ENCODE peak calls at places on chromosomes 3 and 15, in eight cellular contexts. B is pancreas, I is fibroblast of lung, T is adrenal gland, O is transverse colon, S is hepatocyte, D is psoas muscle, P is ovary. Q is an unnamed sample. For H3K4me1, the result is how much of the 10 kb centered on the place peaks cover.

GRCh38 chr3:16334909-16335308 is 69.9 kb downstream of the OXNAD1 start:
- DNase-seq in B (no peak), I (peak), T (no peak), O (no peak), S (no peak), D (no peak), P (no peak), Q (no peak)

GRCh38 chr3:126340081-126340511 is 17.1 kb downstream of the KLF15 start:
- DNase-seq in B (peak), I (no peak), T (no peak), O (peak), S (no peak), D (peak), P (peak), Q (peak)

GRCh38 chr3:124413989-124414598 is 316.2 kb upstream of the UMPS start:
- DNase-seq in B (peak), I (no peak), T (peak), O (peak), S (no peak), D (no peak), P (no peak), Q (peak)

GRCh38 chr3:70011582-70011981 is 12.0 kb downstream of the SAMMSON start:
- DNase-seq in B (no peak), I (no peak), T (no peak), O (no peak), S (no peak), D (no peak), P (no peak), Q (no peak)

GRCh38 chr3:178880274-178880673 is 191.3 kb downstream of the ZMAT3 start:
- DNase-seq in B (no peak), I (no peak), T (no peak), O (no peak), S (no peak), D (no peak), P (no peak), Q (no peak)

GRCh38 chr15:60093273-60094067 is 89.4 kb downstream of the FOXB1 start:
- DNase-seq in B (peak), I (peak), T (no peak), O (peak), S (peak), D (no peak), P (no peak), Q (no peak)

GRCh38 chr15:37102315-37103021 is 2.1 kb upstream of the MEIS2 start:
- DNase-seq in B (no peak), I (peak), T (peak), O (no peak), S (no peak), D (no peak), P (peak), Q (peak)

GRCh38 chr3:5115506-5116162 is 6.5 kb upstream of the ARL8B start:
- DNase-seq in B (no peak), I (no peak), T (no peak), O (no peak), S (no peak), D (no peak), P (no peak), Q (no peak)

GRCh38 chr15:51492528-51492927 is 130.0 kb downstream of the DMXL2 start:
- DNase-seq in B (no peak), I (no peak), T (no peak), O (no peak), S (peak), D (no peak), P (no peak), Q (no peak)

GRCh38 chr3:63872135-63872924 is 8.7 kb downstream of the ATXN7 start:
- DNase-seq in B (no peak), I (peak), T (no peak), O (no peak), S (no peak), D (no peak), P (no peak), Q (no peak)

GRCh38 chr15:52423852-52424251 is 104.8 kb downstream of the MYO5A start:
- DNase-seq in B (no peak), I (no peak), T (no peak), O (no peak), S (no peak), D (no peak), P (no peak), Q (no peak)

GRCh38 chr3:58521002-58521670 is 15.9 kb downstream of the ACOX2 start:
- DNase-seq in B (no peak), I (no peak), T (no peak), O (no peak), S (peak), D (no peak), P (no peak), Q (no peak)

GRCh38 chr3:38479431-38480092 is 16.6 kb upstream of the EXOG start:
- DNase-seq in B (peak), I (peak), T (peak), O (peak), S (peak), D (peak), P (peak), Q (peak)

GRCh38 chr3:197021231-197021630 is 8.4 kb downstream of the MELTF start:
- DNase-seq in B (no peak), I (no peak), T (no peak), O (no peak), S (no peak), D (no peak), P (peak), Q (no peak)

DNA sequence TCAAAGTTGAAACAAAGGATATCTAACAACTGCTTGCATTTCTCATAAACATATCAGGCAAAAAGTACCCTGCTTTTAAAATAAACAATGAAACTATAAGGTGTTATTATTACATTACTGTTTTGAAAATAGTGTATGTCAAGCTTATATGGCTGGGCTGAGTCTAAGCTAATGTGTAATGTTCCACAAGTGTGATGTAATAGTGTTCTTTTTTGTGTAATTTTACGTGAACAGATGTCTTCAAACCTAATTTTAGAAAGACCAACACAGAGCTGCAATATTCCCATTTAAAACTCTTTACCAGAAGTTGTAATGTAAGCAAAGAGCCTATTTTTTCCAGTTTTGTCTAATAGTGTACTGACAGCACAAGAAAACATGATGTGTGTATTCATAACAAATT is 34.0 kb downstream of the MINDY2 start:
- DNase-seq in B (no peak), I (no peak), T (no peak), O (no peak), S (no peak), D (no peak), P (no peak), Q (no peak)
- TF ChIP-seq CTCF in B (no peak), I (no peak), T (no peak), O (no peak), S (no peak), D (no peak), P (no peak), Q (no peak)

GRCh38 chr3:156678216-156678615 is 3.8 kb downstream of the TIPARP start:
- DNase-seq in B (no peak), I (no peak), T (no peak), O (no peak), S (no peak), D (no peak), P (no peak), Q (no peak)

GRCh38 chr3:156677120-156677479 is 2.7 kb downstream of the TIPARP start:
- DNase-seq in B (no peak), I (no peak), T (no peak), O (no peak), S (no peak), D (no peak), P (no peak), Q (no peak)

GRCh38 chr3:156676467-156677119 is 2.2 kb downstream of the TIPARP start:
- DNase-seq in B (no peak), I (no peak), T (no peak), O (no peak), S (no peak), D (no peak), P (no peak), Q (no peak)

GRCh38 chr3:156675744-156676466 is 1.5 kb downstream of the TIPARP start:
- DNase-seq in B (peak), I (peak), T (peak), O (peak), S (peak), D (peak), P (peak), Q (peak)

DNA sequence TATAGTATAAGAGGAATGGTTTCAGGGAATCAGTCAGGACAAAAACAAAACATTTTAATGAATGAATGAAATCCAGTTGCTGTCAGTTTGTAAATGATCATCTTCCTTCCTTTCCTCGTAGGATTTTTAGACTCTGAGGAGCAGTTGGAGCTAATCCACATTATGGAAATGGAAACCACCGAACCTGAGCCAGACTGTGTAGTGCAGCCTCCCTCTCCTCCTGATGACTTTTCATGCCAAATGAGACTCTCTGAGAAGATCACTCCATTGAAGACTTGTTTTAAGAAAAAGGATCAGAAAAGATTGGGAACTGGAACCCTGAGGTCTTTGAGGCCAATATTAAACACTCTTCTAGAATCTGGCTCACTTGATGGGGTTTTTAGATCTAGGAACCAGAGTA is 3.1 kb downstream of the TIPARP start:
- DNase-seq in B (no peak), I (no peak), T (no peak), O (no peak), S (no peak), D (no peak), P (no peak), Q (no peak)
- H3K4me1 ChIP-seq in B (half or more), I (under half), T (under half), O (under half), S (under half), D (half or more), P (under half), Q (under half)

GRCh38 chr15:91099616-91100560 is at the start of gene SV2B:
- DNase-seq in B (peak), I (peak), T (peak), O (no peak), S (peak), D (peak), P (no peak), Q (peak)
- H3K4me3 ChIP-seq in B (peak), I (peak), T (peak), O (peak), S (peak), D (peak), P (peak), Q (peak)

DNA sequence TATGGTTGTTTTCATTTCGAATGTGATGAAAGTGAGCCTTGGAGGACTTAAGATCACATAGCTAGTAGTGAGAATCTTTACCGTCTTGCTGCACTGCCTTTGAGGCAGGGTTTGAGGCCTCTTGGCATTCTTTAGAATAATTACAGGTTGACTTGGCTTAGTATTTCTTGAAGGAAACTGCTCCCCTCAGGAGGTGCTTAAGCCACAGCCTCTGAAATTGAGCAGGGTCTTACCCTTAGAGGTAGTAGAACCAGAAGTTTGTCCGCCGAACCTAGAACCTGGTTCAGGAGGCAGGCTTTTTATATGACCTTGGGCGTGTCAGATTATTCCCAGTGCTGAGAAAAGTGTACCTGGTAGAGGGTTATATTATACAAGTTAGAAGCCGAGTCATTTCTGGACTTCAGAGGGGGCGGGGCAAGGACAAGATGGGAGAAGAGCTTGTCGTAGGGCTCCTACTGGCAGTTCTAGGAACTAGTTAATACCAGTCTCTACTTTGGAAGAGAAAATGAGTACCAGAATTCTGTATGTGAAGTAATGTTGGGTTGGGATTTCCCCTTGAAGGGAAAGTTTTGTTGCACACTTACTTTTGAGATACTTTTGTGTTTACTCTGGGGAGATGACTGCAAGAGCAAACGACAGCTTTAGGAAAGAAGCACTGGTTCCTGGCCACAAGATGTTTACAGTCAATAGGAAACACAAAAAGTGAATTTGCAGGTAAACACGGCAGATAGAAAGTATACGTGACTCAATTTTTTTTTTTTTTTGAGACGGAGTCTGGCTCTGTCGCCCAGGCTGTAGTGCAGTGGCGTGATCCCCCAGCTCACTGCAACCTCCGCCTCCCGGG is 1.3 kb downstream of the TFG start:
- DNase-seq in B (no peak), I (peak), T (peak), O (peak), S (peak), D (peak), P (no peak), Q (peak)
- TF ChIP-seq CTCF in B (no peak), I (peak), T (no peak), O (peak), S (peak), D (no peak), P (no peak), Q (no peak)

GRCh38 chr15:69085325-69086081 is 71.0 kb downstream of the NOX5 start:
- DNase-seq in B (no peak), I (no peak), T (no peak), O (no peak), S (no peak), D (no peak), P (no peak), Q (no peak)

GRCh38 chr15:69086427-69087205 is 72.1 kb downstream of the NOX5 start:
- DNase-seq in B (no peak), I (no peak), T (no peak), O (no peak), S (no peak), D (no peak), P (no peak), Q (no peak)

GRCh38 chr15:69082556-69082955 is 68.1 kb downstream of the NOX5 start:
- DNase-seq in B (no peak), I (no peak), T (no peak), O (no peak), S (no peak), D (no peak), P (no peak), Q (no peak)

GRCh38 chr15:69082041-69082502 is 67.6 kb downstream of the NOX5 start:
- DNase-seq in B (no peak), I (peak), T (peak), O (no peak), S (no peak), D (peak), P (no peak), Q (no peak)

GRCh38 chr15:69084404-69085030 is 70.0 kb downstream of the NOX5 start:
- DNase-seq in B (no peak), I (no peak), T (no peak), O (no peak), S (no peak), D (no peak), P (no peak), Q (no peak)
- H3K4me1 ChIP-seq in B (under half), I (under half), T (under half), O (under half), S (under half), D (under half), P (under half), Q (under half)

DNA sequence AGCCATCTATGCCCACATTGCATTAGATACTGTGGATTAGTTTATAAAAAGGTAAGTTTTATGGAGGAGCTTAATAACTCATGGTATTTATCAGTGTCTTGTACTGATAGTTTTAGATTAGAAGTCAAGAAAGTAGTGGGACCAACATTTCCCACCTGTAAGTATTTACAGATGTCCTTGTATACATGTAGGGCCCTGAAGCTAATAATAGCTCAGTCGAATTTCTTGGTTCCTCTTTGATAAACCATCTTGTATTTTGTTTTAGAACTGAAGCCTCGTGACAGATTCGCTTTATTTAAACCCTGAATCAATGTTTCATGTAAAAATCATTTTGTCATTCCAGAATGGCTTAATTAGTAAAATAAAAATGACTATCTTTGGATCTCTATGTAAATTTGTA is 73.4 kb downstream of the CRYBG3 start:
- DNase-seq in B (no peak), I (no peak), T (no peak), O (no peak), S (no peak), D (no peak), P (no peak), Q (no peak)
- H3K4me3 ChIP-seq in B (no peak), I (no peak), T (no peak), O (no peak), S (no peak), D (no peak), P (no peak), Q (no peak)

GRCh38 chr3:59802045-59802444 is 752.2 kb upstream of the CFAP20DC start:
- DNase-seq in B (no peak), I (no peak), T (no peak), O (no peak), S (no peak), D (no peak), P (no peak), Q (no peak)
- TF ChIP-seq CTCF in B (no peak), I (no peak), T (no peak), O (no peak), S (no peak), D (no peak), P (no peak), Q (no peak)

GRCh38 chr3:35707904-35708303 is 68.6 kb downstream of the ARPP21 start:
- DNase-seq in B (no peak), I (peak), T (no peak), O (no peak), S (no peak), D (no peak), P (no peak), Q (no peak)

GRCh38 chr3:35710554-35710953 is 71.2 kb downstream of the ARPP21 start:
- DNase-seq in B (no peak), I (no peak), T (no peak), O (no peak), S (no peak), D (no peak), P (no peak), Q (no peak)

GRCh38 chr3:35709691-35710090 is 70.4 kb downstream of the ARPP21 start:
- DNase-seq in B (no peak), I (no peak), T (no peak), O (no peak), S (no peak), D (no peak), P (no peak), Q (no peak)

GRCh38 chr3:35708394-35708793 is 69.1 kb downstream of the ARPP21 start:
- DNase-seq in B (no peak), I (no peak), T (no peak), O (no peak), S (no peak), D (no peak), P (no peak), Q (no peak)
- H3K4me1 ChIP-seq in B (under half), I (under half), T (under half), O (under half), S (under half), D (under half), P (under half), Q (under half)

GRCh38 chr3:183914856-183915255 is 30.2 kb upstream of the PARL start:
- DNase-seq in B (no peak), I (no peak), T (no peak), O (no peak), S (no peak), D (no peak), P (no peak), Q (no peak)
- H3K4me3 ChIP-seq in B (no peak), I (no peak), T (no peak), O (no peak), S (no peak), D (no peak), P (no peak), Q (no peak)

Q was measured in testis.